ENCODE peak calls at places on chromosomes 1 and 21, in four cellular contexts. One of them, this sample, is unnamed.
A peak's percentile ranks its signal among the peaks of the same experiment; 100 is the strongest.

GRCh38 chr1:218659911-218660677 is 315.0 kb downstream of the TGFB2 start:
- DNase-seq in HCT116: no peak
- DNase-seq in K562: no peak
- DNase-seq in HepG2: no peak
- DNase-seq in this sample: no peak

GRCh38 chr1:209733409-209734192 is 22.3 kb upstream of the TRAF3IP3 start:
- DNase-seq in HCT116: no peak
- DNase-seq in K562: no peak
- DNase-seq in HepG2: no peak
- DNase-seq in this sample: no peak

GRCh38 chr21:43884012-43884860 is 19.2 kb downstream of the AGPAT3 start:
- DNase-seq in HCT116: peak; percentile 83
- DNase-seq in K562: peak; percentile 97
- DNase-seq in HepG2: peak; percentile 73
- DNase-seq in this sample: no peak

GRCh38 chr1:46131093-46131492 is 1.3 kb downstream of the PIK3R3 start:
- DNase-seq in HCT116: no peak
- DNase-seq in K562: no peak
- DNase-seq in HepG2: no peak
- DNase-seq in this sample: no peak

GRCh38 chr1:42941640-42942330 is 16.9 kb downstream of the SLC2A1 start:
- DNase-seq in HCT116: peak; percentile 80
- DNase-seq in K562: peak; percentile 74
- DNase-seq in HepG2: no peak
- DNase-seq in this sample: no peak

GRCh38 chr1:6580119-6580587 is 359 bp downstream of the ZBTB48 start:
- DNase-seq in HCT116: no peak
- DNase-seq in K562: no peak
- DNase-seq in HepG2: no peak
- DNase-seq in this sample: no peak

GRCh38 chr1:84772428-84772943 is 82.2 kb upstream of the SSX2IP start:
- DNase-seq in HCT116: peak; percentile 78
- DNase-seq in K562: peak; percentile 81
- DNase-seq in HepG2: peak; percentile 55
- DNase-seq in this sample: peak; percentile 82

GRCh38 chr1:2135866-2136265 is 58.7 kb downstream of the FAAP20 start:
- DNase-seq in HCT116: no peak
- DNase-seq in K562: no peak
- DNase-seq in HepG2: no peak
- DNase-seq in this sample: no peak

GRCh38 chr1:93804412-93804811 is 74.6 kb downstream of the DNTTIP2 start:
- DNase-seq in HCT116: no peak
- DNase-seq in K562: no peak
- DNase-seq in HepG2: no peak
- DNase-seq in this sample: no peak

GRCh38 chr21:29149771-29150425 is 19.5 kb downstream of the MAP3K7CL start:
- DNase-seq in HCT116: no peak
- DNase-seq in K562: no peak
- DNase-seq in HepG2: no peak
- DNase-seq in this sample: no peak

GRCh38 chr1:42541104-42541503 is 78.0 kb downstream of the CCDC30 start:
- DNase-seq in HCT116: no peak
- DNase-seq in K562: no peak
- DNase-seq in HepG2: no peak
- DNase-seq in this sample: no peak

GRCh38 chr1:217911908-217912307 is 280.8 kb downstream of the SPATA17 start:
- DNase-seq in HCT116: no peak
- DNase-seq in K562: no peak
- DNase-seq in HepG2: no peak
- DNase-seq in this sample: no peak

GRCh38 chr1:222009105-222009730 is 267.3 kb upstream of the DUSP10 start:
- DNase-seq in HCT116: no peak
- DNase-seq in K562: peak; percentile 29
- DNase-seq in HepG2: peak; percentile 16
- DNase-seq in this sample: peak; percentile 43

GRCh38 chr21:29189358-29189757 is 58.9 kb downstream of the MAP3K7CL start:
- DNase-seq in HCT116: no peak
- DNase-seq in K562: no peak
- DNase-seq in HepG2: no peak
- DNase-seq in this sample: no peak

GRCh38 chr1:78047131-78047530 is 1.4 kb downstream of the GIPC2 start:
- DNase-seq in HCT116: no peak
- DNase-seq in K562: no peak
- DNase-seq in HepG2: no peak
- DNase-seq in this sample: no peak

GRCh38 chr1:173527151-173527826 is 50.2 kb downstream of the PRDX6 start:
- DNase-seq in HCT116: no peak
- DNase-seq in K562: no peak
- DNase-seq in HepG2: no peak
- DNase-seq in this sample: no peak
- TF ChIP-seq TCF7L2 in HCT116: no peak
- TF ChIP-seq TCF7L2 in K562: no peak
- TF ChIP-seq TCF7L2 in HepG2: no peak
- TF ChIP-seq TCF7L2 in this sample: no peak

GRCh38 chr1:230857077-230857476 is 11.2 kb downstream of the C1orf198 start:
- DNase-seq in HCT116: no peak
- DNase-seq in K562: no peak
- DNase-seq in HepG2: no peak
- DNase-seq in this sample: no peak

GRCh38 chr1:230857822-230858221 is 10.5 kb downstream of the C1orf198 start:
- DNase-seq in HCT116: no peak
- DNase-seq in K562: no peak
- DNase-seq in HepG2: no peak
- DNase-seq in this sample: no peak

GRCh38 chr1:230854423-230854822 is 13.9 kb downstream of the C1orf198 start:
- DNase-seq in HCT116: no peak
- DNase-seq in K562: no peak
- DNase-seq in HepG2: no peak
- DNase-seq in this sample: no peak

GRCh38 chr1:230853736-230854135 is 14.6 kb downstream of the C1orf198 start:
- DNase-seq in HCT116: no peak
- DNase-seq in K562: no peak
- DNase-seq in HepG2: no peak
- DNase-seq in this sample: no peak

GRCh38 chr1:230855886-230856285 is 12.4 kb downstream of the C1orf198 start:
- DNase-seq in HCT116: no peak
- DNase-seq in K562: no peak
- DNase-seq in HepG2: no peak
- DNase-seq in this sample: no peak
- TF ChIP-seq POLR2AphosphoS5 in HCT116: no peak
- TF ChIP-seq POLR2AphosphoS5 in K562: no peak
- TF ChIP-seq POLR2AphosphoS5 in HepG2: no peak
- TF ChIP-seq POLR2AphosphoS5 in this sample: no peak

DNA sequence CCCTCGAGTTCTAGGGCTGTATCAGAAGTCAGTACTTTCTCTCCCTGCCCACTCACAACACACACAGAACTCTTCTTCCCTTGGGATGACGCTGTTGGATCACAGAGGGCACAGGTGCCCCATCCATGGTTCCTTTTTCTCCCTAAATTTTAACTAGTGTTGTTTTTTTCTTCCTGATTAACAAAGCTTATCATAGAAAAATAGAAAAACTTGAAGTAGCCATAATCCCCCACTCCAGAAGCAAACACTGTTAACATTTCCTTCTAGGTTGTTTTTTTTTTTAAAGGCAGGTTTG is 27.5 kb downstream of the NAV1 start:
- DNase-seq in HCT116: no peak
- DNase-seq in K562: no peak
- DNase-seq in HepG2: no peak
- DNase-seq in this sample: no peak
- TF ChIP-seq TCF7L2 in HCT116: no peak
- TF ChIP-seq TCF7L2 in K562: no peak
- TF ChIP-seq TCF7L2 in HepG2: no peak
- TF ChIP-seq TCF7L2 in this sample: no peak

GRCh38 chr1:161966076-161966475 is 57.6 kb downstream of the OLFML2B start:
- DNase-seq in HCT116: no peak
- DNase-seq in K562: no peak
- DNase-seq in HepG2: no peak
- DNase-seq in this sample: no peak

GRCh38 chr1:161973924-161974845 is 49.5 kb downstream of the OLFML2B start:
- DNase-seq in HCT116: no peak
- DNase-seq in K562: no peak
- DNase-seq in HepG2: no peak
- DNase-seq in this sample: no peak

GRCh38 chr1:161972828-161973227 is 50.8 kb downstream of the OLFML2B start:
- DNase-seq in HCT116: no peak
- DNase-seq in K562: no peak
- DNase-seq in HepG2: no peak
- DNase-seq in this sample: no peak

DNA sequence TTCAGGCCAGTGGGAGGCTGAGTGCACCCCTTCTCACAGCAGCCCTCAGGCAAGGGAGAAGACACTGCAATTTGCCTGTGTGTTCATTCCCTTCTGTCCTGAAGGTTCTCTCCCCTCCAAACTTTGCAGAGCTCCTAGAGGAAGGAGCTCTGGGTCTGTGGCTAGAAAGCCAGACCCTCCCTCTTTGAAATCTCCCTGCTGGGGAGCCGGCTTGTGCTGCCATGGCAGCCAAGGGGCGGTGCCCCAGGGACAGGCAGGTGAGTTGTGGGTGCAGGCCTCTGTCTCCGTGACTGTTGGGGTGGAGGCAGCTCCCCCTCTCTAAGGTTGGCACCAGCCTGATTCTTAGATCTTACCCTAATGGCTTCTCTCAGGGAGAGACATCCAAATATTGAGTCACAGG is 53.0 kb downstream of the OLFML2B start:
- DNase-seq in HCT116: no peak
- DNase-seq in K562: no peak
- DNase-seq in HepG2: no peak
- DNase-seq in this sample: no peak
- TF ChIP-seq POLR2AphosphoS5 in HCT116: no peak
- TF ChIP-seq POLR2AphosphoS5 in K562: no peak
- TF ChIP-seq POLR2AphosphoS5 in HepG2: no peak
- TF ChIP-seq POLR2AphosphoS5 in this sample: no peak

GRCh38 chr1:39269349-39269748 is 64.9 kb downstream of the MACF1 start:
- DNase-seq in HCT116: no peak
- DNase-seq in K562: no peak
- DNase-seq in HepG2: no peak
- DNase-seq in this sample: no peak

GRCh38 chr1:39268112-39268581 is 63.7 kb downstream of the MACF1 start:
- DNase-seq in HCT116: no peak
- DNase-seq in K562: no peak
- DNase-seq in HepG2: no peak
- DNase-seq in this sample: no peak

GRCh38 chr1:39270368-39270767 is 65.9 kb downstream of the MACF1 start:
- DNase-seq in HCT116: no peak
- DNase-seq in K562: no peak
- DNase-seq in HepG2: no peak
- DNase-seq in this sample: no peak

GRCh38 chr1:39268906-39269305 is 64.4 kb downstream of the MACF1 start:
- DNase-seq in HCT116: no peak
- DNase-seq in K562: no peak
- DNase-seq in HepG2: no peak
- DNase-seq in this sample: no peak

GRCh38 chr1:39269791-39270342 is 65.4 kb downstream of the MACF1 start:
- DNase-seq in HCT116: no peak
- DNase-seq in K562: no peak
- DNase-seq in HepG2: peak; percentile 36
- DNase-seq in this sample: no peak
- TF ChIP-seq TCF7L2 in HCT116: no peak
- TF ChIP-seq TCF7L2 in K562: no peak
- TF ChIP-seq TCF7L2 in HepG2: no peak
- TF ChIP-seq TCF7L2 in this sample: no peak

GRCh38 chr1:62437273-62437945 is 560 bp downstream of the USP1 start:
- DNase-seq in HCT116: no peak
- DNase-seq in K562: no peak
- DNase-seq in HepG2: no peak
- DNase-seq in this sample: no peak

GRCh38 chr1:62434612-62434994 is 2.2 kb upstream of the USP1 start:
- DNase-seq in HCT116: no peak
- DNase-seq in K562: no peak
- DNase-seq in HepG2: no peak
- DNase-seq in this sample: no peak

GRCh38 chr1:62435231-62436038 is 1.4 kb upstream of the USP1 start:
- DNase-seq in HCT116: peak; percentile 10
- DNase-seq in K562: no peak
- DNase-seq in HepG2: no peak
- DNase-seq in this sample: no peak

GRCh38 chr1:62436466-62437272 is at the start of gene USP1:
- DNase-seq in HCT116: peak; percentile 99
- DNase-seq in K562: peak; percentile 95
- DNase-seq in HepG2: peak; percentile 100
- DNase-seq in this sample: peak; percentile 98

GRCh38 chr1:62436039-62436465 is 797 bp upstream of the USP1 start:
- DNase-seq in HCT116: no peak
- DNase-seq in K562: no peak
- DNase-seq in HepG2: no peak
- DNase-seq in this sample: peak; percentile 98
- TF ChIP-seq POLR2AphosphoS5 in HCT116: peak; percentile 96
- TF ChIP-seq POLR2AphosphoS5 in K562: peak; percentile 93
- TF ChIP-seq POLR2AphosphoS5 in HepG2: peak; percentile 93
- TF ChIP-seq POLR2AphosphoS5 in this sample: peak; percentile 91

GRCh38 chr1:181804989-181805388 is 256.5 kb downstream of the ZNF648 start:
- DNase-seq in HCT116: no peak
- DNase-seq in K562: no peak
- DNase-seq in HepG2: no peak
- DNase-seq in this sample: no peak

GRCh38 chr1:181803421-181803820 is 258.1 kb downstream of the ZNF648 start:
- DNase-seq in HCT116: no peak
- DNase-seq in K562: no peak
- DNase-seq in HepG2: no peak
- DNase-seq in this sample: no peak

GRCh38 chr1:181806791-181807190 is 254.7 kb downstream of the ZNF648 start:
- DNase-seq in HCT116: no peak
- DNase-seq in K562: no peak
- DNase-seq in HepG2: no peak
- DNase-seq in this sample: no peak

GRCh38 chr1:181802466-181802865 is 259.0 kb downstream of the ZNF648 start:
- DNase-seq in HCT116: no peak
- DNase-seq in K562: no peak
- DNase-seq in HepG2: no peak
- DNase-seq in this sample: no peak

GRCh38 chr1:181807251-181807650 is 254.3 kb downstream of the ZNF648 start:
- DNase-seq in HCT116: no peak
- DNase-seq in K562: no peak
- DNase-seq in HepG2: no peak
- DNase-seq in this sample: no peak
- TF ChIP-seq TCF7L2 in HCT116: no peak
- TF ChIP-seq TCF7L2 in K562: no peak
- TF ChIP-seq TCF7L2 in HepG2: no peak
- TF ChIP-seq TCF7L2 in this sample: no peak

GRCh38 chr1:235013512-235013911 is 115.1 kb downstream of the TOMM20 start:
- DNase-seq in HCT116: no peak
- DNase-seq in K562: no peak
- DNase-seq in HepG2: no peak
- DNase-seq in this sample: no peak

GRCh38 chr1:235011064-235011598 is 117.5 kb downstream of the TOMM20 start:
- DNase-seq in HCT116: no peak
- DNase-seq in K562: no peak
- DNase-seq in HepG2: no peak
- DNase-seq in this sample: no peak

GRCh38 chr1:235014756-235015155 is 113.9 kb downstream of the TOMM20 start:
- DNase-seq in HCT116: no peak
- DNase-seq in K562: no peak
- DNase-seq in HepG2: no peak
- DNase-seq in this sample: no peak

GRCh38 chr1:235011599-235012435 is 116.8 kb downstream of the TOMM20 start:
- DNase-seq in HCT116: peak; percentile 81
- DNase-seq in K562: peak; percentile 72
- DNase-seq in HepG2: no peak
- DNase-seq in this sample: no peak

GRCh38 chr1:235012436-235013210 is 116.0 kb downstream of the TOMM20 start:
- DNase-seq in HCT116: no peak
- DNase-seq in K562: no peak
- DNase-seq in HepG2: no peak
- DNase-seq in this sample: no peak
- TF ChIP-seq POLR2AphosphoS5 in HCT116: no peak
- TF ChIP-seq POLR2AphosphoS5 in K562: no peak
- TF ChIP-seq POLR2AphosphoS5 in HepG2: no peak
- TF ChIP-seq POLR2AphosphoS5 in this sample: no peak

This sample was measured in Panc1.